ENCODE peak calls at places on chromosomes 1 and 21, in ten cellular contexts. A is bronchial epithelial cell, B is GM12878, G is hepatocyte, X is nephron progenitor cell, U is GM23338, V is A549, H is right lobe of liver, S is brain microvascular endothelial cell, D is PC-3. T is an unnamed sample.
A peak's percentile ranks its signal among the peaks of the same experiment; 100 is the strongest.

GRCh38 chr1:4395676-4396075 is 258.7 kb upstream of the AJAP1 start:
- DNase-seq in A (no peak), B (no peak), G (no peak), X (no peak), U (no peak), V (no peak), H (no peak), S (no peak), D (no peak), T (no peak)

GRCh38 chr1:3000671-3001470 is 20.4 kb upstream of the ACTRT2 start:
- DNase-seq in A (no peak), B (no peak), G (no peak), X (no peak), U (no peak), V (no peak), H (no peak), S (no peak), D (no peak), T (peak; percentile 75)

GRCh38 chr1:167554028-167554779 is 642 bp upstream of the CREG1 start:
- DNase-seq in A (no peak), B (no peak), G (no peak), X (peak; percentile 14), U (peak; percentile 22), V (no peak), H (no peak), S (no peak), D (no peak), T (no peak)

GRCh38 chr1:23742670-23743286 is 493 bp upstream of the ELOA start:
- DNase-seq in A (peak; percentile 29), B (no peak), G (no peak), X (no peak), U (peak; percentile 75), V (no peak), H (no peak), S (no peak), D (peak; percentile 13), T (peak; percentile 93)

GRCh38 chr1:231419738-231420298 is 2.3 kb downstream of the EGLN1 start:
- DNase-seq in A (no peak), B (no peak), G (no peak), X (no peak), U (no peak), V (no peak), H (no peak), S (no peak), D (no peak), T (no peak)

GRCh38 chr1:6513296-6513928 is 21.9 kb upstream of the PLEKHG5 start:
- DNase-seq in A (peak; percentile 23), B (no peak), G (no peak), X (no peak), U (no peak), V (no peak), H (no peak), S (no peak), D (no peak), T (no peak)

GRCh38 chr1:35215346-35215745 is 22.4 kb upstream of the SFPQ start:
- DNase-seq in A (no peak), B (no peak), G (no peak), X (no peak), U (no peak), V (no peak), H (no peak), S (no peak), D (no peak), T (no peak)

GRCh38 chr1:112995890-112996289 is 39.9 kb upstream of the SLC16A1 start:
- DNase-seq in A (peak; percentile 85), B (no peak), G (peak; percentile 5), X (no peak), U (no peak), V (no peak), H (no peak), S (no peak), D (peak; percentile 42), T (no peak)

GRCh38 chr1:36941579-36941978 is 92.7 kb downstream of the GRIK3 start:
- DNase-seq in A (no peak), B (no peak), G (no peak), X (no peak), U (no peak), V (no peak), H (no peak), S (no peak), D (no peak), T (no peak)

GRCh38 chr1:241357366-241358305 is 631 bp upstream of the RGS7 start:
- DNase-seq in A (peak; percentile 18), B (no peak), G (no peak), X (peak; percentile 9), U (peak; percentile 18), V (no peak), H (no peak), S (no peak), D (no peak), T (no peak)

GRCh38 chr1:65044411-65044810 is 78.1 kb upstream of the JAK1 start:
- DNase-seq in A (no peak), B (no peak), G (no peak), X (no peak), U (no peak), V (no peak), H (no peak), S (no peak), D (no peak), T (no peak)

GRCh38 chr21:38807481-38807880 is 1.8 kb downstream of the ETS2 start:
- DNase-seq in A (no peak), B (no peak), G (no peak), X (no peak), U (no peak), V (no peak), H (no peak), S (no peak), D (no peak), T (no peak)

GRCh38 chr21:38806942-38807284 is 1.2 kb downstream of the ETS2 start:
- DNase-seq in A (no peak), B (no peak), G (no peak), X (no peak), U (no peak), V (no peak), H (no peak), S (peak; percentile 24), D (peak; percentile 50), T (no peak)

GRCh38 chr21:38804617-38805281 is 980 bp upstream of the ETS2 start:
- DNase-seq in A (peak; percentile 97), B (no peak), G (peak; percentile 88), X (peak; percentile 70), U (peak; percentile 72), V (no peak), H (peak; percentile 90), S (peak; percentile 79), D (peak; percentile 88), T (no peak)

GRCh38 chr21:38805282-38806152 is at the start of gene ETS2:
- DNase-seq in A (peak; percentile 88), B (peak; percentile 36), G (peak; percentile 96), X (peak; percentile 81), U (peak; percentile 87), V (peak; percentile 56), H (peak; percentile 96), S (peak; percentile 73), D (peak; percentile 95), T (no peak)

DNA sequence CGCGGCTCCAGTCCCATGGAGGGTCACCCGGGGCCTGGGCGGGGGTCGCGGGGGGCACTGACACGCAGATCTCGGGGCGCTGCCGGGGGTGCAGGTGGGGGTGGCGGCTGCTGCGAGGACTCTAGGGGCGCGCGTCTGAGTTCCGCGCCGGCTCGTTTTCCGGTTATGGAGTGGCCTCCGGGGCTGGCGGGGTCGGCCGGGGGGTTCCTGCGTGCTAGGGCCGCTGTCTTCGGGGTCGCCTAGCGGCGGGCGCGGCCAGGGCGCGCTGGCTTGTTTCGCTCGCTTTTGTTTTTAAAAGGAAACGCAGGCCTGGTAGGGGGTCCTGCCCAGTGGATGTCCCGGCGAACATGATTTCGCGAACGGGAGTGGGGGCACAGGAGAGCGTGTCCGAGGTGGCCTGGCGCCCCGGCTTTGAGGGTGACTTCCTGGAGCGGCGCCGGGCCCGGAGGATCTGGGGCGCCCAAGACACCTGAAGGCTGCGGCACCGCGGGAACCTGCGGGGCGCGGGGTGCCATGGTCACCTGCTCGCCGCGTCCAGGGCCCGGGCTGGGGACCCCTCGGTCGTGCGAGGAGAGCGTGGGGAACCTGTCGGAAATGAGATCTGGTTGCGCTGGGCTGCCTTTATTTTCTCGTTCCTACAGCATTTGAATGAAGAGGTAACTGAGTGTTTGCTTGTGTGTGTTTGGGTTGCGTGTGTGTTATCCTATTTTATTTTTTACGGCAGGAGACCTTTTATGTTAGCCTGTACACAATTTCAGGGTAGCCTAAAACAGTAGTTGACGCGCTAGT is 618 bp downstream of the ETS2 start:
- DNase-seq in A (no peak), B (no peak), G (no peak), X (peak; percentile 70), U (peak; percentile 54), V (no peak), H (peak; percentile 72), S (no peak), D (no peak), T (no peak)
- TF ChIP-seq CTCF in A (peak; percentile 5), B (no peak), G (no peak), X (no peak), U (no peak), V (no peak), H (no peak), S (peak; percentile 16), D (no peak), T (peak; percentile 57)

GRCh38 chr1:157626099-157626498 is 28.2 kb upstream of the FCRL4 start:
- DNase-seq in A (peak; percentile 5), B (peak; percentile 12), G (peak; percentile 38), X (peak; percentile 26), U (peak; percentile 82), V (no peak), H (no peak), S (no peak), D (peak; percentile 20), T (no peak)
- TF ChIP-seq CTCF in A (no peak), B (peak; percentile 71), G (peak; percentile 14), X (peak; percentile 16), U (peak; percentile 90), V (no peak), H (peak; percentile 11), S (no peak), D (peak; percentile 52), T (no peak)

GRCh38 chr1:116379674-116380498 is 6.8 kb downstream of the ATP1A1 start:
- DNase-seq in A (no peak), B (no peak), G (no peak), X (no peak), U (peak; percentile 51), V (no peak), H (no peak), S (no peak), D (no peak), T (no peak)
- TF ChIP-seq CTCF in A (no peak), B (no peak), G (no peak), X (no peak), U (no peak), V (no peak), H (no peak), S (no peak), D (no peak), T (no peak)

DNA sequence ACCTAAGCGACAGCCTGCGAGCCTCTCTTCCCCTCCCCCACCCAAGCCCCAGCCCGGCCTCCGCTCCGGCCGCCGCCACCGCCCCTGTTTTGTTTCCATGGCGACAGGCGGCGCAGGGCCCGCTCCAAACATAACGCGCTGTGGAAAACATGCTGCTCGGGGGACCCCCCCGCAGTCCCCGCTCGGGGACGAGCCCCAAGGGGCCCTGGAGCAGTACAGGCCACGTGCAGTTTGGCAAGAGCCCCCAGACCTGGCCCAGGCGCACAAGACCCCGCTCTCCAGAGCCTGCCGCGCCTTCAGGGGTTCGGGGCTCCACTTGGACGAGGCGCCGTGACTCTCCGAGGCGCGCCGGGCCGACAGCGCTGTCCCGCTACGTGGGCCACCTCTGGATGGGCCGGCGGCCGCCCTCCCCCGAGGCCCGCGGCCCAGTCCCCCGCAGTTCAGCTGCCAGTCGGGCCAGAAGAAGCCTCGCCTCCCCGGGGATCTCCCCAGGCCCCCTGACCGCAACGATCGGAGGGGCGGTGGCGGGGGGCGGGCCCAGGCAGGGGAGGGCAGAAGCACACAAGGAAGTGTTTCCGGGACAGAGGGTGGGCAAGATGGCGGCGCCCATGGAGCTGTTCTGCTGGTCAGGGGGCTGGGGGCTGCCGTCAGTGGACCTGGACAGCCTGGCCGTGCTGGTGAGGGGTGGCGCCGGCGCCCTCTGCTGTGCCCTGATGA is at the start of gene MTX1:
- DNase-seq in A (peak; percentile 45), B (no peak), G (peak; percentile 96), X (peak; percentile 90), U (peak; percentile 96), V (peak; percentile 76), H (peak; percentile 90), S (peak; percentile 89), D (peak; percentile 83), T (peak; percentile 96)
- TF ChIP-seq CTCF in A (no peak), B (no peak), G (no peak), X (no peak), U (peak; percentile 22), V (no peak), H (no peak), S (no peak), D (no peak), T (no peak)